ENCODE peak calls at places on chromosome 11, in ten cellular contexts. N is right cardiac atrium; D is PC-3; X is right lobe of liver; H is activated effector memory CD4-positive, alpha-beta T cell treated with anti-CD3 and anti-CD28 coated beads, Interleukin-2, amount 50 U/mL, for 16 hours; T is activated CD4-positive, alpha-beta T cell treated with anti-CD3 and anti-CD28 coated beads for 24 hours; M is G401; Y is EL; F is cardiac muscle cell; A is HEK293T. V is an unnamed sample.

GRCh38 chr11:12746593-12747097 is 72.4 kb downstream of the TEAD1 start:
- DNase-seq in Y (peak; percentile 90), F (peak; percentile 93), N (peak; percentile 91), T (no peak), D (peak; percentile 14), X (no peak), H (no peak), A (peak; percentile 91), M (no peak), V (peak; percentile 78)

GRCh38 chr11:78030429-78031325 is 7.6 kb upstream of the KCTD14 start:
- DNase-seq in A (no peak), N (peak; percentile 80), T (no peak), M (peak; percentile 90), X (peak; percentile 72), F (peak; percentile 87), H (no peak), D (peak; percentile 85), Y (peak; percentile 60), V (peak; percentile 87)

GRCh38 chr11:88384004-88384677 is 46.6 kb upstream of the CTSC start:
- DNase-seq in Y (peak; percentile 33), D (peak; percentile 79), F (peak; percentile 44), N (no peak), X (no peak), T (no peak), H (no peak), A (no peak), M (no peak), V (no peak)

GRCh38 chr11:416757-417621 is 2.2 kb upstream of the SIGIRR start:
- DNase-seq in N (peak; percentile 86), Y (peak; percentile 49), H (peak; percentile 82), D (peak; percentile 79), A (no peak), X (peak; percentile 59), F (peak; percentile 34), M (no peak), T (no peak), V (peak; percentile 52)

GRCh38 chr11:83241291-83241946 is 44.7 kb downstream of the CCDC90B start:
- DNase-seq in F (peak; percentile 75), N (peak; percentile 74), H (no peak), D (peak; percentile 86), M (peak; percentile 77), T (no peak), X (no peak), Y (peak; percentile 75), A (peak; percentile 56), V (peak; percentile 32)

GRCh38 chr11:78031629-78032028 is 8.6 kb upstream of the KCTD14 start:
- DNase-seq in T (no peak), H (no peak), N (no peak), A (no peak), D (no peak), X (no peak), F (no peak), M (no peak), Y (no peak), V (no peak)

GRCh38 chr11:128407962-128408361 is 179.4 kb downstream of the ETS1 start:
- DNase-seq in M (no peak), D (peak; percentile 92), X (no peak), H (no peak), F (peak; percentile 78), T (no peak), Y (peak; percentile 96), N (no peak), A (no peak), V (peak; percentile 41)

GRCh38 chr11:76280882-76281557 is 74.7 kb upstream of the WNT11 start:
- DNase-seq in T (no peak), A (no peak), D (no peak), N (no peak), H (no peak), Y (no peak), X (no peak), M (no peak), F (no peak), V (no peak)

GRCh38 chr11:46247664-46248063 is 29.8 kb upstream of the CREB3L1 start:
- DNase-seq in M (peak; percentile 47), T (no peak), N (no peak), F (peak; percentile 47), X (no peak), H (peak; percentile 67), Y (peak; percentile 58), D (peak; percentile 77), A (no peak), V (no peak)

GRCh38 chr11:9250139-9250582 is 15.0 kb downstream of the DENND5A start:
- DNase-seq in X (no peak), M (no peak), A (no peak), F (peak; percentile 65), D (no peak), H (peak; percentile 73), T (no peak), Y (no peak), N (no peak), V (no peak)

GRCh38 chr11:44962464-44962863 is 11.8 kb upstream of the TP53I11 start:
- DNase-seq in H (no peak), Y (no peak), D (no peak), M (no peak), A (no peak), T (no peak), N (no peak), F (no peak), X (no peak), V (no peak)

GRCh38 chr11:44334356-44335004 is 24.5 kb upstream of the ALX4 start:
- DNase-seq in M (peak; percentile 37), A (no peak), T (no peak), H (no peak), Y (no peak), D (no peak), N (no peak), F (no peak), X (no peak), V (no peak)

GRCh38 chr11:66188580-66188979 is 79.9 kb upstream of the RAB1B start:
- DNase-seq in N (no peak), Y (peak; percentile 72), A (no peak), H (no peak), X (no peak), T (no peak), D (peak; percentile 83), F (peak; percentile 70), M (no peak), V (peak; percentile 50)

GRCh38 chr11:66619080-66619554 is 2.7 kb downstream of the RBM14 start:
- DNase-seq in F (peak; percentile 87), M (peak; percentile 34), N (no peak), Y (peak; percentile 26), H (no peak), A (no peak), X (no peak), D (no peak), T (no peak), V (no peak)

GRCh38 chr11:77146261-77147035 is 18.4 kb downstream of the MYO7A start:
- DNase-seq in A (no peak), X (peak; percentile 48), M (peak; percentile 61), H (no peak), F (no peak), T (no peak), N (no peak), Y (no peak), D (no peak), V (no peak)

GRCh38 chr11:75762885-75763284 is 5.7 kb upstream of the DGAT2 start:
- DNase-seq in F (peak; percentile 87), T (no peak), D (no peak), Y (no peak), H (no peak), M (no peak), A (no peak), N (no peak), X (no peak), V (no peak)

GRCh38 chr11:118343981-118344521 is at the start of gene CD3G:
- DNase-seq in H (peak; percentile 88), N (peak; percentile 59), X (no peak), T (peak; percentile 63), A (no peak), D (no peak), Y (no peak), F (no peak), M (no peak), V (no peak)

GRCh38 chr11:102405501-102405900 is 47.1 kb downstream of the TMEM123 start:
- DNase-seq in D (no peak), M (no peak), N (no peak), Y (no peak), H (no peak), T (no peak), X (no peak), A (no peak), F (no peak), V (no peak)

GRCh38 chr11:75423721-75424120 is 9.3 kb downstream of the KLHL35 start:
- DNase-seq in H (no peak), T (no peak), D (no peak), M (no peak), N (no peak), F (no peak), X (no peak), A (no peak), Y (no peak), V (no peak)

GRCh38 chr11:64916040-64916847 is 765 bp downstream of the ATG2A start:
- DNase-seq in D (peak; percentile 22), M (no peak), X (peak; percentile 81), F (peak; percentile 53), N (peak; percentile 67), H (peak; percentile 82), Y (peak; percentile 49), A (peak; percentile 27), T (no peak), V (peak; percentile 38)

GRCh38 chr11:45178890-45179663 is 32.6 kb downstream of the PRDM11 start:
- DNase-seq in H (no peak), F (peak; percentile 59), A (no peak), T (no peak), X (no peak), Y (peak; percentile 10), M (no peak), N (no peak), D (no peak), V (no peak)